ENCODE peak calls at places on chromosomes 1 and 21, in four cellular contexts. L, R, U and S are unnamed samples.

GRCh38 chr1:233944596-233944995 is 40.1 kb downstream of the SLC35F3 start:
- DNase-seq in R (no peak), U (no peak), L (no peak), S (no peak)

GRCh38 chr1:32759997-32760623 is 57.0 kb downstream of the YARS1 start:
- DNase-seq in U (no peak), R (peak; percentile 98), L (no peak), S (peak; percentile 98)

GRCh38 chr1:242873661-242874060 is 349.2 kb upstream of the PLD5 start:
- DNase-seq in R (no peak), L (no peak), U (no peak), S (no peak)

GRCh38 chr1:2068951-2069350 is 18.7 kb downstream of the PRKCZ start:
- DNase-seq in U (no peak), L (no peak), R (no peak), S (no peak)

GRCh38 chr1:7468248-7468647 is 302.8 kb upstream of the VAMP3 start:
- DNase-seq in R (no peak), L (no peak), U (no peak), S (no peak)

GRCh38 chr1:151811181-151811580 is 6.0 kb upstream of the LINGO4 start:
- DNase-seq in L (peak; percentile 61), U (no peak), R (no peak), S (no peak)

GRCh38 chr1:234515411-234515810 is 36.4 kb upstream of the TARBP1 start:
- DNase-seq in L (peak; percentile 73), R (peak; percentile 54), U (no peak), S (no peak)

GRCh38 chr1:53642607-53643006 is 96.4 kb downstream of the GLIS1 start:
- DNase-seq in R (no peak), U (no peak), L (no peak), S (peak; percentile 10)

GRCh38 chr1:100359139-100359538 is 6.8 kb downstream of the CDC14A start:
- DNase-seq in R (no peak), L (no peak), U (no peak), S (no peak)

GRCh38 chr1:226625326-226625725 is 76.8 kb downstream of the STUM start:
- DNase-seq in L (no peak), R (no peak), U (no peak), S (no peak)

GRCh38 chr1:206020393-206021007 is 3.2 kb downstream of the CTSE start:
- DNase-seq in R (no peak), U (no peak), L (no peak), S (no peak)

GRCh38 chr1:224643653-224644052 is 27.5 kb downstream of the CNIH3 start:
- DNase-seq in R (no peak), U (no peak), L (no peak), S (no peak)

GRCh38 chr1:113255038-113255727 is 135.1 kb upstream of the MAGI3 start:
- DNase-seq in U (no peak), L (no peak), R (peak; percentile 44), S (no peak)

GRCh38 chr1:155130272-155131006 is 2.8 kb downstream of the EFNA1 start:
- DNase-seq in U (no peak), R (no peak), L (no peak), S (no peak)
- H3K4me3 ChIP-seq in U (no peak overlapping the region), R (peak overlapping the region; percentile 85), L (no peak overlapping the region), S (peak overlapping the region; percentile 96)

GRCh38 chr1:66335125-66335524 is 198.8 kb upstream of the SGIP1 start:
- DNase-seq in L (no peak), U (peak; percentile 63), R (no peak), S (no peak)
- H3K9ac ChIP-seq in L (peak overlapping the region; percentile 94), U (peak overlapping the region; percentile 100), R (no peak overlapping the region), S (no peak overlapping the region)

GRCh38 chr1:156122086-156122485 is 7.6 kb downstream of the LMNA start:
- DNase-seq in U (no peak), L (peak; percentile 51), R (no peak), S (no peak)
- H3K4me3 ChIP-seq in U (no peak overlapping the region), L (peak overlapping the region; percentile 100), R (peak overlapping the region; percentile 54), S (peak overlapping the region; percentile 37)

GRCh38 chr21:45973475-45974072 is 8.0 kb upstream of the COL6A1 start:
- DNase-seq in R (peak; percentile 86), L (peak; percentile 90), U (peak; percentile 77), S (peak; percentile 93)
- H3K9ac ChIP-seq in R (peak overlapping the region; percentile 90), L (peak overlapping the region; percentile 79), U (peak overlapping the region; percentile 65), S (peak overlapping the region; percentile 37)

GRCh38 chr21:36989699-36990507 is 16.6 kb upstream of the RIPPLY3 start:
- DNase-seq in R (peak; percentile 95), U (peak; percentile 90), L (peak; percentile 95), S (peak; percentile 97)
- H3K4me3 ChIP-seq in R (peak overlapping the region; percentile 72), U (no peak overlapping the region), L (peak overlapping the region; percentile 68), S (peak overlapping the region; percentile 63)

GRCh38 chr1:35269989-35270289 is 1.4 kb downstream of the ZMYM4 start:
- DNase-seq in U (no peak), L (no peak), R (no peak), S (no peak)
- H3K9ac ChIP-seq in U (peak overlapping the region; percentile 83), L (peak overlapping the region; percentile 97), R (peak overlapping the region; percentile 97), S (peak overlapping the region; percentile 64)